ENCODE peak calls at places on chromosome 9, in seven cellular contexts. V is HepG2, S is K562, H is body of pancreas, M is heart left ventricle, O is upper lobe of left lung, C is HCT116. K is an unnamed sample.

GRCh38 chr9:85898288-85898802 is 42.6 kb upstream of the NAA35 start:
- ATAC-seq in V (no peak), S (peak), H (no peak), M (no peak), O (peak), C (no peak), K (no peak)

GRCh38 chr9:124208571-124208970 is 49.2 kb upstream of the NEK6 start:
- ATAC-seq in V (no peak), S (no peak), H (no peak), M (no peak), O (no peak), C (no peak), K (no peak)

GRCh38 chr9:91933556-91934352 is 16.3 kb downstream of the ROR2 start:
- ATAC-seq in V (no peak), S (peak), H (no peak), M (no peak), O (no peak), C (no peak), K (no peak)

GRCh38 chr9:517993-518392 is 303.3 kb downstream of the DOCK8 start:
- ATAC-seq in V (no peak), S (no peak), H (no peak), M (no peak), O (no peak), C (no peak), K (no peak)

GRCh38 chr9:108333406-108334031 is 522.3 kb downstream of the ACTL7B start:
- ATAC-seq in V (peak), S (no peak), H (no peak), M (peak), O (no peak), C (no peak), K (no peak)

GRCh38 chr9:97737429-97737828 is 40.3 kb upstream of the XPA start:
- ATAC-seq in V (peak), S (peak), H (no peak), M (no peak), O (no peak), C (peak), K (no peak)

GRCh38 chr9:92524881-92525280 is 10.9 kb downstream of the ECM2 start:
- ATAC-seq in V (no peak), S (no peak), H (no peak), M (no peak), O (no peak), C (no peak), K (no peak)

GRCh38 chr9:95023217-95024003 is 294.1 kb downstream of the FANCC start:
- ATAC-seq in V (peak), S (no peak), H (peak), M (peak), O (peak), C (peak), K (peak)

GRCh38 chr9:74078647-74079046 is 418.5 kb upstream of the RORB start:
- ATAC-seq in V (no peak), S (no peak), H (no peak), M (no peak), O (no peak), C (no peak), K (no peak)

GRCh38 chr9:12698293-12698692 is 5.1 kb downstream of the TYRP1 start:
- ATAC-seq in V (no peak), S (no peak), H (no peak), M (no peak), O (no peak), C (no peak), K (peak)

GRCh38 chr9:124197177-124198095 is 60.3 kb upstream of the NEK6 start:
- ATAC-seq in V (no peak), S (peak), H (no peak), M (no peak), O (peak), C (no peak), K (no peak)

GRCh38 chr9:1018121-1018520 is 32.0 kb upstream of the DMRT2 start:
- ATAC-seq in V (peak), S (peak), H (no peak), M (no peak), O (peak), C (peak), K (no peak)

GRCh38 chr9:130741831-130742449 is 48.4 kb downstream of the EXOSC2 start:
- ATAC-seq in V (no peak), S (no peak), H (no peak), M (no peak), O (no peak), C (peak), K (no peak)

GRCh38 chr9:79242489-79242888 is 329.3 kb upstream of the TLE4 start:
- ATAC-seq in V (no peak), S (no peak), H (no peak), M (no peak), O (no peak), C (no peak), K (no peak)

GRCh38 chr9:105510024-105510423 is 47.9 kb upstream of the FKTN start:
- ATAC-seq in V (no peak), S (no peak), H (no peak), M (no peak), O (no peak), C (no peak), K (no peak)

GRCh38 chr9:133881671-133882381 is 110.3 kb downstream of the VAV2 start:
- ATAC-seq in V (no peak), S (no peak), H (peak), M (no peak), O (peak), C (no peak), K (no peak)

GRCh38 chr9:89923961-89924504 is 319.2 kb downstream of the GADD45G start:
- ATAC-seq in V (peak), S (no peak), H (peak), M (no peak), O (no peak), C (peak), K (no peak)

GRCh38 chr9:89661956-89662717 is 57.3 kb downstream of the GADD45G start:
- ATAC-seq in V (peak), S (peak), H (peak), M (peak), O (peak), C (peak), K (peak)

GRCh38 chr9:36204906-36205547 is 14.3 kb downstream of the CLTA start:
- ATAC-seq in V (peak), S (peak), H (peak), M (peak), O (no peak), C (peak), K (no peak)

GRCh38 chr9:96203867-96204412 is 98.0 kb downstream of the HSD17B3 start:
- ATAC-seq in V (no peak), S (no peak), H (no peak), M (no peak), O (no peak), C (no peak), K (peak)

GRCh38 chr9:118929317-118929716 is 439.9 kb downstream of the BRINP1 start:
- ATAC-seq in V (no peak), S (no peak), H (no peak), M (no peak), O (no peak), C (no peak), K (no peak)

GRCh38 chr9:121945849-121946248 is 147.3 kb downstream of the TTLL11 start:
- ATAC-seq in V (no peak), S (no peak), H (no peak), M (no peak), O (no peak), C (no peak), K (no peak)

GRCh38 chr9:128231638-128232568 is 28.7 kb downstream of the DNM1 start:
- ATAC-seq in V (no peak), S (peak), H (no peak), M (peak), O (peak), C (peak), K (peak)

GRCh38 chr9:23526806-23527205 is 299.2 kb downstream of the ELAVL2 start:
- ATAC-seq in V (no peak), S (no peak), H (no peak), M (no peak), O (no peak), C (no peak), K (no peak)

GRCh38 chr9:81981881-81982280 is 6.7 kb upstream of the SPATA31D1 start:
- ATAC-seq in V (no peak), S (no peak), H (no peak), M (no peak), O (no peak), C (no peak), K (no peak)

GRCh38 chr9:16782490-16782889 is 88.0 kb downstream of the BNC2 start:
- ATAC-seq in V (no peak), S (no peak), H (no peak), M (no peak), O (no peak), C (no peak), K (no peak)

GRCh38 chr9:83588256-83588655 is 34.7 kb upstream of the IDNK start:
- ATAC-seq in V (no peak), S (no peak), H (no peak), M (no peak), O (no peak), C (no peak), K (no peak)

GRCh38 chr9:131513177-131513576 is 10.5 kb downstream of the POMT1 start:
- ATAC-seq in V (no peak), S (no peak), H (no peak), M (no peak), O (no peak), C (no peak), K (no peak)

GRCh38 chr9:82498918-82499317 is 510.3 kb downstream of the SPATA31D1 start:
- ATAC-seq in V (no peak), S (no peak), H (no peak), M (peak), O (no peak), C (no peak), K (no peak)

GRCh38 chr9:89891221-89892052 is 286.6 kb downstream of the GADD45G start:
- ATAC-seq in V (no peak), S (no peak), H (peak), M (peak), O (peak), C (no peak), K (peak)

GRCh38 chr9:14585730-14586473 is 107.3 kb downstream of the ZDHHC21 start:
- ATAC-seq in V (no peak), S (no peak), H (no peak), M (no peak), O (no peak), C (no peak), K (no peak)

GRCh38 chr9:97441729-97442128 is 29.8 kb downstream of the TDRD7 start:
- ATAC-seq in V (no peak), S (no peak), H (no peak), M (no peak), O (no peak), C (no peak), K (no peak)

GRCh38 chr9:120928015-120928719 is 1.6 kb upstream of the TRAF1 start:
- ATAC-seq in V (peak), S (no peak), H (peak), M (peak), O (no peak), C (no peak), K (peak)

GRCh38 chr9:120926397-120926928 is at the start of gene TRAF1:
- ATAC-seq in V (no peak), S (no peak), H (no peak), M (no peak), O (peak), C (no peak), K (no peak)

GRCh38 chr9:120929392-120929791 is 2.8 kb upstream of the TRAF1 start:
- ATAC-seq in V (no peak), S (no peak), H (no peak), M (no peak), O (no peak), C (peak), K (no peak)

GRCh38 chr9:120927125-120928014 is 774 bp upstream of the TRAF1 start:
- ATAC-seq in V (no peak), S (no peak), H (no peak), M (no peak), O (no peak), C (no peak), K (no peak)

GRCh38 chr9:120928720-120929389 is 2.3 kb upstream of the TRAF1 start:
- ATAC-seq in V (peak), S (no peak), H (peak), M (peak), O (peak), C (peak), K (peak)
- TF ChIP-seq POLR2A in V (no peak), S (no peak), H (peak), M (peak), O (peak), C (no peak), K (peak)

GRCh38 chr9:116154976-116155699 is 1.5 kb downstream of the PAPPA start:
- ATAC-seq in V (no peak), S (no peak), H (peak), M (no peak), O (no peak), C (no peak), K (no peak)

GRCh38 chr9:116154334-116154975 is 864 bp downstream of the PAPPA start:
- ATAC-seq in V (peak), S (no peak), H (peak), M (no peak), O (no peak), C (no peak), K (peak)

GRCh38 chr9:116156621-116157314 is 3.2 kb downstream of the PAPPA start:
- ATAC-seq in V (peak), S (peak), H (peak), M (peak), O (no peak), C (no peak), K (peak)

GRCh38 chr9:116153765-116154333 is at the start of gene PAPPA:
- ATAC-seq in V (no peak), S (no peak), H (no peak), M (no peak), O (no peak), C (no peak), K (no peak)

GRCh38 chr9:116155700-116156045 is 2.1 kb downstream of the PAPPA start:
- ATAC-seq in V (no peak), S (no peak), H (peak), M (no peak), O (no peak), C (no peak), K (no peak)
- H3K4me3 ChIP-seq in V (no peak), S (no peak), H (no peak), M (peak), O (no peak), C (no peak), K (peak)

GRCh38 chr9:126859111-126859510 is 1.3 kb upstream of the ZBTB34 start:
- ATAC-seq in V (no peak), S (no peak), H (no peak), M (no peak), O (no peak), C (no peak), K (no peak)

GRCh38 chr9:126860757-126861466 is 473 bp downstream of the ZBTB34 start:
- ATAC-seq in V (peak), S (peak), H (peak), M (no peak), O (peak), C (peak), K (peak)

GRCh38 chr9:126861707-126862460 is 1.4 kb downstream of the ZBTB34 start:
- ATAC-seq in V (no peak), S (peak), H (no peak), M (peak), O (peak), C (no peak), K (no peak)

GRCh38 chr9:126862461-126862830 is 2.0 kb downstream of the ZBTB34 start:
- ATAC-seq in V (no peak), S (no peak), H (no peak), M (peak), O (peak), C (no peak), K (no peak)

DNA sequence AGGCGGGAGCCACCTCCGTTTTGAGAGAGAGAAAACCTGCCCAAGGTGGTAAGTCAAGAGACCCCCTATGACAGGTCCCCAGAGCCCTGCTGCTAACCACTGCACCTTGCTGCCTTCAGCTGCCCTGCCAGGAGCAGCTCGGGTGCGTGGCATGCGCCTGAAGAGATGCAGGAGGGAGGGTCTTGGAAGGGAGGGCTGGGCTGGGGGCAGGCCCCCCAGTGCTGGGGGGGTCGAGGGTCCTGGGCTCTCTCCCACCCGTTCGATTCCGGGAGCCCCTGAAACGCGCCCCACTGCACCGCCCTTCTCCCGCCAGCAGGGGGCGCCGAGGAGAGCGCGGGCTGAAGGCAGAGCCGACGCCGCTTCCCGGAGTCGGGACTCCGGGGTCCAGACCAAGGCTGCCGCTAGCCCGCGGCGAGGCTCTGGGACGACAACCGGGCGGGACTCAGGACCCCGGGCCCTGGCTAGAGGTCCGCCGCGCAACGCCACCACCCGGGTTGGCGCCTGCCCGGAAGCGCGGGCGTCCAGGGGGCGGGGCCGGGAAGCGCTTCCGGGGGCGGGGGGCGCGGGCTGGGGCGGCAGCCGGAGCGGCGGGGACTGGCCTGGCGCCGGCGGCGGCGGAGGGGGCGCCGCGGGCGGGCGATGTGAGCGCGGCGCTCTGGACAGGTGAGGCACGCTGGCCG is at the start of gene ZBTB34:
- ATAC-seq in V (peak), S (peak), H (peak), M (peak), O (peak), C (peak), K (peak)
- TF ChIP-seq POLR2A in V (peak), S (peak), H (peak), M (peak), O (no peak), C (no peak), K (peak)

DNA sequence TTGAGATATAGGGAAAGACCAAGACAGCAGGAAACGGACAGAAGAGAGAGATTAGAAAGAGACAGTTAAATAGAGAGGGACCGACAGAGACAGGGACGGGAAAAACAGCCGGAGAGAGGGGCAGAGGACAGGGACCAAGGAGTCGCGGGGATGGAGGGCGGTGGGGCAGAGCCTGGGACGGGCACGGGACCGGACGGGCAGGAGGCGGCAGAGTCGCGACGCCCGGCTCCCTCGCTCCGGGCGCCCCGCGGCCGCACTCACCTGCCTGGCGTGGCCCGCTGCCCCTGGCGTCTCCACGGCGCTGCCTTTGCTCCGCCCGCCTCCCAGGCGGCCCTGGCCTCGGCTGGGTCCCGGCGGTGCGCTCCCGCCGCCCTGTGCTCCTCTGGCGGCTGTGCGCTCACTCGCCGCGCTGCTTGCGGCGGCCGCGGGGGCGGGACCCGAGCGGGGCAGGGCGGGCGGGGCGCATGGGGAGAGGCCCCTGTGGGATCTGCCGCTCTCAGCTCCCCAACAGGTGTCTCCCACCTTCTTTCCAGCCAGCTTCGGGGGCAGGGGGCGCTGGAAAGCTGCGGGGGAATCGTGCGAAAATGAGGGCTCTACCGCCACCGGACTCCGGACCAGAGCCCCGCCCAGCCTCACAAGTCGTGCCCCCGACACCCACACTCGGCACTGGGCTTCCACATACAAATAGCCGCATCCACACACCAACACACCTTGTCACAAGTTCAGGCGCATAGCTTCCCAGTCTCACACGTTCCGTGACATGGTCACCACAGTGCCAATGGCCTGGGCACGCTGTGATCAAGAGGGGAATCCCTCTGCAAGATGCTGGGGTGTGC is at the start of gene ARID3C:
- ATAC-seq in V (peak), S (peak), H (peak), M (no peak), O (no peak), C (peak), K (peak)
- H3K4me3 ChIP-seq in V (peak), S (peak), H (no peak), M (peak), O (no peak), C (peak), K (peak)

DNA sequence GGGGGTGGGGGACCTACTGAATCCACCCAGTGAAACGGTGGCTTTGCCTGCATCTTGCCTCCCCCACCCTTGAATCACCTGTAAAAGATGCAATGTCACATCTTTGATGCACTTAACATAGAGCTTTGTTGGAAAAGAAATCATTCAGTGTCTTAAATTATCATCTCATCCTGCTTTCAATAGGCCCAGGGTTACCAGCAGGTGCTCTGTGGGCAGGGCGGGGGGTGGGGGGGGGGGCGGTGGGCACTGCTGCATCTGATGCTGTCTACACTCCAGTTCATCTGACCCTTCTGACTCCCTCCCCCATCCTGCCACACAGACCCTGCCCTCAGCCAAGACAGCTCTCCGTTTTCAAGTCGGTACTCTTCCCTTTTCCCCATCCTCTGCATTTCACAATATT is 24.3 kb downstream of the TRAF1 start:
- ATAC-seq in V (no peak), S (no peak), H (no peak), M (no peak), O (no peak), C (no peak), K (no peak)
- TF ChIP-seq POLR2A in V (no peak), S (no peak), H (no peak), M (no peak), O (no peak), C (no peak), K (no peak)

DNA sequence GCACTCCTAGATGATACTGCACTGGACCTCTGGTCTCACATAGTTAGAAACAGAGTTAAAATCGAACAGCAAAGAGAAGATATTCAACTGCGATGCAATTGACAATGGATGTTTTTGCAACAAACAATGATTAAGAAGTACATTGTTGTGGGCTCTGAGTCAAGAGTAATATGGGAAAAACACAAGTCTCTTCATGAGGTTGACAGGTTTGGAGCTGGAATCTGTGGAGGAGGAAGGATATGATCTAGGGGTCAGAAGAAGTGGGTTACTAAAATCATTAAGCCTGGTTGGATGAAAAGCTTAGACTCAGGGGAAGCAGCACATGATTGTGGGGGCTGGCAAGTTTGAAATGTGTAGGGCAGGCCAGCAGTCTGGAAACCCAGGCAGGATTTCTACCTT is 53.1 kb downstream of the PDCD1LG2 start:
- ATAC-seq in V (no peak), S (no peak), H (no peak), M (no peak), O (no peak), C (no peak), K (no peak)
- H3K4me3 ChIP-seq in V (no peak), S (no peak), H (no peak), M (no peak), O (no peak), C (no peak), K (no peak)

K was measured in gastroesophageal sphincter.